ENCODE peak calls at places on chromosomes 11 and 22, in ten cellular contexts. T is cardiac muscle cell, I is GM23338, W is tibial artery, R is dorsolateral prefrontal cortex, P is right lobe of liver, L is brain microvascular endothelial cell, K is IMR-90, F is neuronal stem cell, S is AG09309. A is an unnamed sample.

GRCh38 chr11:62137276-62137861 is 13.6 kb downstream of the INCENP start:
- DNase-seq in T (no peak), I (no peak), W (no peak), R (peak; percentile 38), P (no peak), L (no peak), K (no peak), F (no peak), S (no peak), A (no peak)

GRCh38 chr11:2579315-2580060 is 120.3 kb downstream of the KCNQ1OT1 start:
- DNase-seq in T (no peak), I (no peak), W (peak; percentile 18), R (peak; percentile 42), P (peak; percentile 37), L (no peak), K (no peak), F (no peak), S (no peak), A (peak; percentile 7)

GRCh38 chr11:45803981-45804805 is 756 bp upstream of the SLC35C1 start:
- DNase-seq in T (peak; percentile 70), I (peak; percentile 87), W (peak; percentile 76), R (peak; percentile 64), P (peak; percentile 87), L (peak; percentile 20), K (peak; percentile 33), F (peak; percentile 54), S (no peak), A (peak; percentile 53)

GRCh38 chr11:129394709-129395108 is 19.1 kb downstream of the BARX2 start:
- DNase-seq in T (no peak), I (no peak), W (no peak), R (no peak), P (no peak), L (no peak), K (no peak), F (no peak), S (no peak), A (no peak)

GRCh38 chr11:44949160-44950035 is 1.3 kb downstream of the TP53I11 start:
- DNase-seq in T (peak; percentile 64), I (peak; percentile 87), W (no peak), R (no peak), P (no peak), L (peak; percentile 18), K (peak; percentile 42), F (peak; percentile 76), S (no peak), A (peak; percentile 87)

GRCh38 chr11:125313271-125314222 is 149.0 kb downstream of the PKNOX2 start:
- DNase-seq in T (no peak), I (no peak), W (no peak), R (no peak), P (no peak), L (no peak), K (peak; percentile 65), F (no peak), S (no peak), A (no peak)

GRCh38 chr22:19823191-19823590 is 31.5 kb downstream of the GNB1L start:
- DNase-seq in T (no peak), I (no peak), W (no peak), R (no peak), P (peak; percentile 51), L (no peak), K (no peak), F (no peak), S (no peak), A (no peak)

GRCh38 chr22:36425977-36426523 is 38.3 kb upstream of the MYH9 start:
- DNase-seq in T (peak; percentile 73), I (peak; percentile 47), W (peak; percentile 28), R (no peak), P (no peak), L (no peak), K (peak; percentile 53), F (no peak), S (no peak), A (peak; percentile 65)

GRCh38 chr11:118321386-118322082 is 17.0 kb downstream of the CD3E start:
- DNase-seq in T (no peak), I (no peak), W (no peak), R (no peak), P (peak; percentile 78), L (no peak), K (no peak), F (no peak), S (no peak), A (no peak)

GRCh38 chr11:131248588-131248987 is 121.8 kb upstream of the NTM start:
- DNase-seq in T (peak; percentile 10), I (no peak), W (no peak), R (no peak), P (no peak), L (no peak), K (no peak), F (no peak), S (no peak), A (no peak)

GRCh38 chr11:67615455-67616430 is 9.0 kb downstream of the NDUFV1 start:
- DNase-seq in T (peak; percentile 23), I (peak; percentile 85), W (no peak), R (peak; percentile 44), P (peak; percentile 81), L (no peak), K (no peak), F (no peak), S (no peak), A (peak; percentile 66)

GRCh38 chr11:10158461-10158860 is 135.6 kb downstream of the SBF2 start:
- DNase-seq in T (no peak), I (no peak), W (no peak), R (no peak), P (no peak), L (no peak), K (peak; percentile 34), F (no peak), S (no peak), A (no peak)

GRCh38 chr11:134223066-134223465 is 701 bp downstream of the NCAPD3 start:
- DNase-seq in T (no peak), I (no peak), W (no peak), R (no peak), P (no peak), L (no peak), K (no peak), F (no peak), S (no peak), A (no peak)

GRCh38 chr11:23570828-23571227 is 710.6 kb upstream of the CCDC179 start:
- DNase-seq in T (no peak), I (no peak), W (no peak), R (no peak), P (no peak), L (peak; percentile 44), K (peak; percentile 36), F (no peak), S (peak; percentile 1), A (no peak)

GRCh38 chr11:116879789-116880402 is 42.5 kb upstream of the APOA1 start:
- DNase-seq in T (peak; percentile 86), I (peak; percentile 81), W (no peak), R (no peak), P (no peak), L (peak; percentile 67), K (peak; percentile 85), F (peak; percentile 29), S (no peak), A (peak; percentile 20)

GRCh38 chr11:116112031-116112935 is 608.1 kb upstream of the CADM1 start:
- DNase-seq in T (no peak), I (no peak), W (no peak), R (no peak), P (no peak), L (no peak), K (no peak), F (no peak), S (no peak), A (no peak)

GRCh38 chr11:128318856-128319474 is 268.4 kb downstream of the ETS1 start:
- DNase-seq in T (no peak), I (no peak), W (no peak), R (no peak), P (no peak), L (peak; percentile 31), K (peak; percentile 44), F (no peak), S (no peak), A (no peak)

GRCh38 chr11:119236891-119237290 is 30.8 kb downstream of the CBL start:
- DNase-seq in T (no peak), I (no peak), W (no peak), R (no peak), P (no peak), L (peak; percentile 21), K (peak; percentile 84), F (no peak), S (no peak), A (no peak)

DNA sequence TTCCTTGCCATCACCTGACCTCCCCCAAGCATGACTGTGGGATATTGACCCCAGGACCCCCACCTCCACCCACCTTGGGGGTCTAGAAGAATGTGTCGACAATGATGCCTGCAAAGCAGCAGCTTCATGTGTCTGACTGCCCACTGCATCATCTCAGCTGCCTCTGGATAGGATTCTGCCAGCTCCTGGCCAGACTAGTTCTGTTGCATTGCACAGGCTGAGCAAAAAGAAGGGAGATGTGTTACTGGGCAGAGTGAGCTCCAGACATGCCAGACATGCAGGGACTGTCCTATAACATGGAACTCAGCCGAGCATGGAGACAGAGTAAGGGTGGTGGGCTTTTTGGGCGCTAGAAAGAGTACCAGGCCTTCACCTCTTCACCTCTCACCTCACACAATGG is 36.7 kb downstream of the FBXO7 start:
- DNase-seq in T (no peak), I (no peak), W (no peak), R (no peak), P (no peak), L (no peak), K (no peak), F (no peak), S (no peak), A (no peak)
- H3K4me3 ChIP-seq in T (no peak overlapping the region), I (no peak overlapping the region), W (no peak overlapping the region), R (no peak overlapping the region), P (no peak overlapping the region), L (no peak overlapping the region), K (no peak overlapping the region), F (no peak overlapping the region), S (no peak overlapping the region), A (no peak overlapping the region)

GRCh38 chr11:96012086-96012824 is 88.3 kb upstream of the MTMR2 start:
- DNase-seq in T (peak; percentile 92), I (peak; percentile 69), W (no peak), R (peak; percentile 55), P (no peak), L (peak; percentile 84), K (peak; percentile 54), F (peak; percentile 36), S (peak; percentile 47), A (peak; percentile 67)
- H3K4me3 ChIP-seq in T (no peak overlapping the region), I (no peak overlapping the region), W (no peak overlapping the region), R (peak overlapping the region; percentile 21), P (no peak overlapping the region), L (no peak overlapping the region), K (no peak overlapping the region), F (no peak overlapping the region), S (no peak overlapping the region), A (no peak overlapping the region)

GRCh38 chr11:48025293-48025982 is 45.1 kb downstream of the PTPRJ start:
- DNase-seq in T (no peak), I (no peak), W (no peak), R (no peak), P (no peak), L (no peak), K (no peak), F (no peak), S (no peak), A (peak; percentile 62)
- H3K4me3 ChIP-seq in T (no peak overlapping the region), I (no peak overlapping the region), W (no peak overlapping the region), R (no peak overlapping the region), P (no peak overlapping the region), L (no peak overlapping the region), K (no peak overlapping the region), F (no peak overlapping the region), S (no peak overlapping the region), A (no peak overlapping the region)

DNA sequence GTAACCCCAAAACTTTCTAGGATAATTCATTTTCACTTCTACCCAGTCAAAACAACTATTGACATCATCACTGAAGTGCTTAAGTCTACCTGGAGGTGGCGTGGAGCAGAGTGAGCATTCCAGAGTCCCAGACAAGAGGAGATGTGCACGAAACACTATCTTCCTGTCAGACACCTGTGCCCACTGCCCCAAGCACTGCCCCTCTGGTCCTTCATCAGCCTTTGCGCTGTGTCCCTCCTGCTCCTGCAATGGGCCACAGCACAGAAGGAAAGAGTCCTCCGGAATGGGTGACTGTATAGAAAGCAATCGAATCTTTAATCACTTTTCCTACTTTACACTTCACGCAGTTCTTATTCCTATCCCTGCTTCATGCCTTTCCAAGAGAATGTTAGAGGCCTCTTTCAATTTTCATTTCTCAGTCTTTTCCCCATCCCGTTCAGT is 512 bp upstream of the GRIA4 start:
- DNase-seq in T (peak; percentile 27), I (peak; percentile 77), W (no peak), R (peak; percentile 50), P (no peak), L (peak; percentile 28), K (peak; percentile 17), F (no peak), S (no peak), A (peak; percentile 49)
- H3K4me3 ChIP-seq in T (peak overlapping the region; percentile 71), I (peak overlapping the region; percentile 73), W (no peak overlapping the region), R (peak overlapping the region; percentile 79), P (no peak overlapping the region), L (peak overlapping the region; percentile 63), K (no peak overlapping the region), F (no peak overlapping the region), S (no peak overlapping the region), A (peak overlapping the region; percentile 68)